ENCODE peak calls at places on chromosomes 2 and 18, in five cellular contexts. D is Calu3, Q is body of pancreas, I is GM13977, O is astrocyte. B is an unnamed sample.
A peak's percentile ranks its signal among the peaks of the same experiment; 100 is the strongest.

GRCh38 chr2:176582990-176583481 is 313.8 kb downstream of the MTX2 start:
- DNase-seq in D (peak; percentile 64), Q (no peak), I (no peak), O (peak; percentile 98), B (no peak)

GRCh38 chr2:145906356-145906755 is 1386.4 kb upstream of the ZEB2 start:
- DNase-seq in D (peak; percentile 62), Q (no peak), I (no peak), O (peak; percentile 43), B (no peak)

GRCh38 chr2:224058048-224058775 is 19.1 kb upstream of the SERPINE2 start:
- DNase-seq in D (no peak), Q (no peak), I (no peak), O (no peak), B (no peak)

GRCh38 chr2:1628893-1629292 is 115.4 kb downstream of the PXDN start:
- DNase-seq in D (no peak), Q (no peak), I (no peak), O (peak; percentile 71), B (no peak)

GRCh38 chr18:9237982-9238381 is 96.6 kb upstream of the TWSG1 start:
- DNase-seq in D (no peak), Q (no peak), I (no peak), O (no peak), B (no peak)

GRCh38 chr2:237488901-237489860 is 2.1 kb downstream of the MLPH start:
- DNase-seq in D (peak; percentile 82), Q (peak; percentile 66), I (no peak), O (peak; percentile 61), B (no peak)

GRCh38 chr2:173119069-173119807 is 43.6 kb downstream of the MAP3K20 start:
- DNase-seq in D (no peak), Q (peak; percentile 15), I (no peak), O (no peak), B (no peak)

GRCh38 chr2:142119347-142119746 is 11.5 kb downstream of the LRP1B start:
- DNase-seq in D (no peak), Q (no peak), I (no peak), O (no peak), B (no peak)

GRCh38 chr2:188765522-188765921 is 208.7 kb upstream of the COL3A1 start:
- DNase-seq in D (peak; percentile 40), Q (no peak), I (no peak), O (peak; percentile 62), B (no peak)

GRCh38 chr2:48589170-48589767 is 28.4 kb upstream of the GTF2A1L start:
- DNase-seq in D (peak; percentile 46), Q (peak; percentile 25), I (peak; percentile 26), O (peak; percentile 19), B (no peak)

GRCh38 chr18:67402543-67402942 is 114.0 kb downstream of the DSEL start:
- DNase-seq in D (no peak), Q (no peak), I (no peak), O (peak; percentile 91), B (no peak)

GRCh38 chr18:5521000-5521399 is 22.8 kb downstream of the EPB41L3 start:
- DNase-seq in D (no peak), Q (no peak), I (no peak), O (no peak), B (no peak)

DNA sequence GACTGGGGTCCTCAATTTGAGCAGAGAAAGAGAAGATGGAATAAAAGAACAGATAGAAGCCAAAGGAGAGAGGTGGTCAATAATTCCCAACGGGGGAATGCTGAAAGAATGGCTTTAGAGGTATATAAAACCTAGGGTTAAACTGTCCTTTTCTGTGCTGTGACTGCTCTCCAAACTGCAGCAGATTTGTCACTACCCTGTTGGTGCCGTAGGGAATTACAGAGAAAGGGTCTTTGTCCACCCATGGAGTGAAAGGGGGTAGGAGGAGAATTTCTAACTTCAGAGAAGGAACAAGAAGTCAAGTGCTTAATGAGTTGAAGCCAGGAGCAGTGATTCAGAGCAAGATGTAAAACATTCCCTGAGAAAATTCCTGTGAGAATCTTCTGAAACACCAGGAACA is 486.5 kb downstream of the NUP35 start:
- DNase-seq in D (no peak), Q (no peak), I (no peak), O (no peak), B (no peak)
- TF ChIP-seq CTCF in D (no peak), Q (no peak), I (no peak), O (no peak), B (no peak)

GRCh38 chr18:42736074-42736473 is 379.4 kb downstream of the RIT2 start:
- DNase-seq in D (no peak), Q (no peak), I (no peak), O (no peak), B (no peak)

GRCh38 chr18:42734520-42734919 is 381.0 kb downstream of the RIT2 start:
- DNase-seq in D (no peak), Q (no peak), I (no peak), O (no peak), B (no peak)

GRCh38 chr18:42730272-42730671 is 385.2 kb downstream of the RIT2 start:
- DNase-seq in D (no peak), Q (no peak), I (no peak), O (no peak), B (no peak)
- TF ChIP-seq CTCF in D (no peak), Q (no peak), I (no peak), O (peak; percentile 10), B (no peak)

GRCh38 chr18:26803643-26804042 is 61.9 kb downstream of the AQP4 start:
- DNase-seq in D (peak; percentile 37), Q (no peak), I (no peak), O (no peak), B (no peak)
- TF ChIP-seq CTCF in D (no peak), Q (peak; percentile 11), I (peak; percentile 7), O (no peak), B (no peak)

DNA sequence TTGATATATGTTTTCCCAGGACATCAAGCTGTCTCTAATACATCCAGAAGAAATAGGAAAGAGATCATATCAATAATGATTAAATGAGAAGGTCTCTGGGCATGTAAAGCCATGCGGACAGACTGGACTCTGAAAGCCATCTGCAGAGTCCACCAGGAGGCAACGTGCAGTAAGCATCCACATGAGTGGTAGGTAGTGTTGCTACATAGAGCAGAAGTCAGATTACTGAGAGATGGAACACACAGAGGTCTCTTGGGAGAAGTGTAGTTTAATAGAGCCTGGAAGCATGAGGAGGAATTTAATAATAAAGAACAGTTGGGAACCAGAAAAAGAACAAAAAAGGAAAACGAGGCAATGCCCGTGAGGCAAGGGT is 758.1 kb upstream of the DDX18 start:
- DNase-seq in D (no peak), Q (no peak), I (no peak), O (no peak), B (no peak)
- TF ChIP-seq CTCF in D (no peak), Q (no peak), I (no peak), O (no peak), B (no peak)

DNA sequence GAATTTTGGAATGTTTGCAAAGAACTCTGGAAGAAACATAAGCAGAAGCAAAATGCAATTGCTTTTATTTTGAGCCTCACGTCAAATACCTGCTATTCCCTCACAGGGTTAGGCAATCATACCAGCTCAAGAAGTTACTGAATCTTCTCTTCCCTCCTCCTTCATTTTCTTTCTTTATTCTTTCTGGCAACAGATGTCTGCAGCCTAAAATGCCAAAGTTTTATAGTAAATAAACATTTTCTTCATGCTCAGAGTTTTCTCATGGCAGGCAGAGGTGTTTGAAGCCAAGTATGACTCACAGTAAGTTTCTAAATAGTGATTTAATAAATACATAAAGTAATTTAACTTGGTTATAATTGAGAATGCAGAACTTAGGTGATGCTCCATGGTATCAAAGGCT is 308.7 kb downstream of the KCNS3 start:
- DNase-seq in D (no peak), Q (no peak), I (no peak), O (peak; percentile 21), B (no peak)
- TF ChIP-seq CTCF in D (no peak), Q (no peak), I (no peak), O (no peak), B (no peak)

B was measured in activated B cell treated with CpG ODN at 0.5 μM for 24 hours.